ENCODE peak calls at places on chromosomes 3 and 15, in four cellular contexts. F, N, I and R are unnamed samples.

GRCh38 chr15:57403532-57403931 is 27.2 kb downstream of the CGNL1 start:
- DNase-seq in F (no peak), N (peak), I (no peak), R (no peak)

GRCh38 chr15:98800437-98801233 is 152.3 kb downstream of the IGF1R start:
- DNase-seq in F (peak), N (peak), I (no peak), R (peak)

GRCh38 chr3:187212705-187213104 is 15.4 kb downstream of the RTP1 start:
- DNase-seq in F (no peak), N (no peak), I (no peak), R (no peak)

GRCh38 chr15:92809880-92810361 is 90.2 kb upstream of the CHD2 start:
- DNase-seq in F (peak), N (peak), I (no peak), R (no peak)

GRCh38 chr3:194487289-194488006 is 646 bp upstream of the ATP13A3 start:
- DNase-seq in F (peak), N (no peak), I (peak), R (no peak)

GRCh38 chr3:20128378-20128777 is 57.6 kb downstream of the SGO1 start:
- DNase-seq in F (no peak), N (no peak), I (no peak), R (no peak)

GRCh38 chr3:102036015-102036414 is 186.7 kb downstream of the NFKBIZ start:
- DNase-seq in F (no peak), N (no peak), I (no peak), R (no peak)

GRCh38 chr3:42979044-42979962 is at the start of gene GASK1A:
- DNase-seq in F (no peak), N (no peak), I (peak), R (no peak)

GRCh38 chr15:73922186-73923151 is 3.8 kb upstream of the LOXL1 start:
- DNase-seq in F (peak), N (peak), I (peak), R (no peak)

GRCh38 chr3:8658326-8659212 is 14.0 kb upstream of the SSUH2 start:
- DNase-seq in F (peak), N (peak), I (peak), R (no peak)

DNA sequence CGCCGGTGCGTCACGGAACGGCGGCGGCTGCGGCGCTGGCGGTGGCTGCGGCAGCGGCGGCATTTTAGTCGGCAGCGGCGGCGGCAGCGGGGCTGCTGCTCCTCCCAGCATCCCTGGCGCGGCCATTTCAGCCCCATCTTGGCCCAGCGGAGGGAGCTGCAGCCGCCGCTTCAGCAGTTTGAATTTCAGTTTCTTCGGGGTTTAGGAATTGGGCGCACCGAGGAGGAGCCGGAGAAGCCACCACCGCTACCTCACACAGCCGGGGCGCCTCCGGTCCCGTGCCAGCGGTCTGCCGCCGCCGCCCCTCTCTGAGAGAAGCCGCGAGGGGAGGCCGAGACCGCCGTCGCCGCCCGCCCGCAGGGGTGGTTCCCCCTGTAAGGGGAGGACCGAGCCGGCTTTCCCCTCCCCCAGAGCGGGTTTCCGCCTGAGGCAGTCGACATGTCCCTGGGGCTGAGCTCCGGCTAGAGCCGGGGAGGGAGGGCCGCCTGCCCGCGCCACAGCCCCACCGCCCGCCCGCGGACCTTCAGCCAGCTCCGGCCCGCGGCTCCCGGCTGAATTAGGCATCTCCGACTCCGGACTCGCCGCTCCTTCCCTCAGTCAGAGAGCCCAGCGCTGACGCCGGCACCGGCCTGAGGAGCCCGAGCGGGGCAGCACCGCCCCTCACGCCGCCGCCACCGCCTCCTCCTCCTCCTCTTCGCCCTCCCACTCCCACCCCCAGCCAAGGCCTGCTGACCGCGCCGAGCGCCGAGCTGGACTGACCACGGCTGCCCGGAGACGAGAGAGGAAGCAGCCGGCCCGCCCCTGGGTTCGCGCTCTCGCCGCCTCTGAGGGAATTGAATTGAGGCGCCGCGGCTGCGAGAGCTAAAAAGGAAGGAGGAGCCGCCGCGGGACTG is at the start of gene TSC22D2:
- DNase-seq in F (peak), N (peak), I (peak), R (peak)
- TF ChIP-seq CTCF in F (no peak), N (peak), I (peak), R (peak)

GRCh38 chr15:50123861-50124556 is 5.0 kb upstream of the ATP8B4 start:
- DNase-seq in F (no peak), N (no peak), I (no peak), R (no peak)
- H3K4me3 ChIP-seq in F (no peak), N (no peak), I (no peak), R (no peak)

GRCh38 chr3:146581877-146582508 is 23.2 kb downstream of the PLSCR5 start:
- DNase-seq in F (peak), N (no peak), I (no peak), R (no peak)

GRCh38 chr3:146581080-146581601 is 24.0 kb downstream of the PLSCR5 start:
- DNase-seq in F (peak), N (no peak), I (no peak), R (no peak)

GRCh38 chr3:146574173-146574572 is 29.8 kb upstream of the PLSCR1 start:
- DNase-seq in F (no peak), N (no peak), I (no peak), R (no peak)

GRCh38 chr3:146577662-146578061 is 27.5 kb downstream of the PLSCR5 start:
- DNase-seq in F (peak), N (peak), I (no peak), R (peak)
- TF ChIP-seq CTCF in F (peak), N (peak), I (peak), R (peak)

DNA sequence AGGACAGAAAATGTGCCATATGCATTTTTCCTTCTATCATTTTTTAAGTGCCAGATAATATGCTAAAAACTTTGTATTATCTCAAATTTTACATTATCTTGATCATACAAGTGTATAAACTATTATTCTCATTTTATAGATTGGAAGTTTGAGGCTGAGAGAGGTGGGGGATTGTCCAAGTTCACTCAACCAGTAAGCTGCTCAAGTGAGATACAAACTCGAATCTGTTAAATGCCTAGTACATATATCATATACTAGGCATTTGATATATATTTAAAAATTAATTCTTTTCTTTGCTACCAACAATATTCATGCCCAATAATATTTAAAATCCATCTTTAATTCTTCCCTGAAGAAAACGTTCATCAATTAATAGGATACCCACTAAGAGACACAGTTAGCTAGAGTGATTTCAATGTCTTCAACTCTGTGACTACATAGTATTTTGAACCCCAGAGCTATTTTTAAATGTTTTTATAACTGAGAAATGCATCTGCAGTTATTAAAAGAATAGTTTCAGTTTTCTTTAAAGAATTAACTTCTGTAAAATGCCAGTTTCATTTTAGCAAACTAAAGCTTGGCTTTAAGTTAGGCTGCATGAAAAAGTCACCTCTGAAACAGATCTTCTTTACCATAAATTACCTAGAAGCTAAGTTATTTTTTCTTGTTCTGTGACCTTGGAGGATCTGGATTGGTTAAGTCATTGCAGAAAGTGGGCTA is 40.4 kb downstream of the IQCB1 start:
- DNase-seq in F (no peak), N (no peak), I (no peak), R (no peak)
- H3K4me3 ChIP-seq in F (no peak), N (no peak), I (no peak), R (no peak)